ENCODE peak calls at places on chromosomes 12 and 14, in nine cellular contexts. R is left ventricle myocardium inferior; X is CD8-positive, alpha-beta T cell; T is body of pancreas; L is pancreas; K is AG04450; A is transverse colon; H is thoracic aorta; F is colonic mucosa. U is an unnamed sample.

GRCh38 chr14:75268638-75269550 is 9.7 kb upstream of the FOS start:
- DNase-seq in R (no peak), F (no peak), H (no peak), K (no peak), A (no peak), L (peak), X (no peak), T (peak), U (no peak)

GRCh38 chr14:105201928-105202513 is 20.9 kb upstream of the NUDT14 start:
- DNase-seq in H (no peak), F (no peak), T (no peak), L (no peak), R (no peak), A (no peak), X (no peak), K (no peak), U (no peak)

GRCh38 chr12:110304061-110304551 is 23.1 kb downstream of the ATP2A2 start:
- DNase-seq in A (no peak), F (no peak), R (no peak), K (no peak), L (no peak), T (no peak), X (no peak), H (no peak), U (no peak)

GRCh38 chr12:45416161-45416560 is 200.3 kb downstream of the ANO6 start:
- DNase-seq in X (no peak), F (no peak), H (no peak), K (no peak), R (no peak), T (no peak), L (no peak), A (no peak), U (no peak)

GRCh38 chr12:110373025-110373876 is 30.3 kb downstream of the ANAPC7 start:
- DNase-seq in X (no peak), R (peak), K (no peak), L (no peak), F (no peak), H (no peak), T (no peak), A (no peak), U (no peak)

GRCh38 chr14:95741051-95741490 is 27.1 kb upstream of the TCL1A start:
- DNase-seq in X (no peak), L (no peak), K (no peak), H (no peak), T (no peak), R (no peak), A (no peak), F (no peak), U (no peak)

GRCh38 chr12:56839489-56840442 is 76.6 kb downstream of the HSD17B6 start:
- DNase-seq in F (peak), X (no peak), L (no peak), R (peak), A (peak), K (no peak), H (no peak), T (peak), U (no peak)

GRCh38 chr14:65462411-65462810 is 49.9 kb downstream of the FUT8 start:
- DNase-seq in T (no peak), X (no peak), H (no peak), K (peak), L (no peak), R (no peak), F (no peak), A (no peak), U (no peak)

GRCh38 chr12:132376464-132376830 is 47.1 kb upstream of the GALNT9 start:
- DNase-seq in X (no peak), H (no peak), L (no peak), K (no peak), F (no peak), T (no peak), A (no peak), R (no peak), U (no peak)

GRCh38 chr14:61388173-61388975 is 67.0 kb downstream of the PRKCH start:
- DNase-seq in R (no peak), X (peak), L (no peak), H (no peak), T (no peak), K (no peak), A (no peak), F (no peak), U (no peak)

GRCh38 chr14:89855961-89856360 is 98.6 kb downstream of the EFCAB11 start:
- DNase-seq in X (no peak), K (peak), A (no peak), H (no peak), L (no peak), F (no peak), T (no peak), R (no peak), U (no peak)

GRCh38 chr14:72665259-72665658 is 228.6 kb downstream of the DPF3 start:
- DNase-seq in F (no peak), H (no peak), R (no peak), T (peak), X (no peak), A (no peak), K (peak), L (no peak), U (no peak)

GRCh38 chr12:53653595-53653994 is 22.3 kb downstream of the ATP5MC2 start:
- DNase-seq in F (no peak), K (no peak), L (no peak), T (no peak), R (no peak), X (no peak), A (no peak), H (no peak), U (no peak)

GRCh38 chr14:58584383-58584782 is 53.4 kb upstream of the DACT1 start:
- DNase-seq in F (no peak), R (no peak), L (no peak), T (no peak), A (no peak), X (no peak), H (no peak), K (peak), U (no peak)

GRCh38 chr12:103647267-103647666 is 60.2 kb downstream of the STAB2 start:
- DNase-seq in H (no peak), F (no peak), R (no peak), A (no peak), T (no peak), K (no peak), X (no peak), L (no peak), U (no peak)

GRCh38 chr12:66066929-66067281 is 63.6 kb downstream of the LLPH start:
- DNase-seq in X (no peak), A (no peak), R (no peak), K (no peak), H (no peak), F (no peak), L (no peak), T (no peak), U (no peak)

GRCh38 chr12:5433081-5433839 is 1.4 kb downstream of the NTF3 start:
- DNase-seq in L (no peak), R (no peak), T (no peak), H (no peak), A (no peak), X (no peak), F (no peak), K (no peak), U (no peak)

GRCh38 chr12:30989754-30990153 is 63.2 kb downstream of the TSPAN11 start:
- DNase-seq in L (no peak), H (no peak), A (peak), F (peak), K (no peak), X (no peak), R (peak), T (peak), U (no peak)

GRCh38 chr12:1519642-1520041 is 74.7 kb downstream of the FBXL14 start:
- DNase-seq in X (no peak), T (no peak), L (no peak), R (no peak), H (no peak), F (no peak), K (no peak), A (no peak), U (no peak)

GRCh38 chr12:130555628-130556485 is 160.2 kb downstream of the RIMBP2 start:
- DNase-seq in X (no peak), H (no peak), F (peak), K (no peak), L (no peak), A (no peak), R (no peak), T (peak), U (no peak)

GRCh38 chr12:38664661-38665269 is 240.6 kb downstream of the CPNE8 start:
- DNase-seq in X (no peak), A (peak), H (no peak), T (no peak), F (peak), K (no peak), R (no peak), L (no peak), U (no peak)

GRCh38 chr14:23895480-23895879 is 58.1 kb upstream of the DHRS4 start:
- DNase-seq in R (no peak), H (no peak), T (no peak), K (no peak), L (no peak), A (no peak), F (no peak), X (no peak), U (no peak)

GRCh38 chr12:2890388-2891239 is at the start of gene TULP3:
- DNase-seq in F (peak), H (peak), T (peak), R (peak), A (peak), X (peak), L (peak), K (peak), U (peak)
- TF ChIP-seq CTCF in F (no peak), H (peak), T (no peak), R (peak), A (no peak), X (no peak), L (no peak), K (peak), U (no peak)

DNA sequence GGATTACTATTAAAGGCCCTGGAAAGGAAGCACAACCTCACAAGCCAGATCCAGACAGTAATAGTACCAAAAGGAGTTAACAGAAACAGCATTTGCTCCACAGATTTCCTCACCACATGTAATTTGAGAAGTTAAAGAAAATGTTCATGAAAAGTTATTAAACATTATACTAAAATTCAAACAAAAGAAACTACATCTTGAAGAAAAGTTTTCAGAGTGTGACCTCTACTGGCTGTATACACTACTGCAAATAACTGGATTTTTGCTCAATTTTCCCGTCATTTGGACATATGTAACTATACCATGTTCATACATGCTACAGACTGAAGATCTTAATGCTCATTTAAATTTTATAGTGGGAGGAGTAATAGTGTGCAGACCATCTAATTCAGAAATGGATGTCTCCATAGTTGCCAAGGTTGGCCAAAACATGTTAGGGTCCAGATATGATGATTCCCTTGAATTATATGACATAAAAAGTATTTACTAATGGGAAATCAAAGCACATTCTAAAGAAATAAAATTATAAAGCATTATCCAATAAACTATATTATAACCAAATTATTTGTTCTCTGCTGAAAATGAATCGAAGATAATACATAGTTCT is 5.6 kb downstream of the KRR1 start:
- DNase-seq in F (no peak), R (no peak), T (no peak), X (no peak), A (no peak), H (no peak), K (no peak), L (no peak), U (no peak)
- H3K27ac ChIP-seq in F (no peak), R (no peak), T (no peak), X (no peak), A (no peak), H (no peak), K (no peak), L (no peak), U (no peak)

DNA sequence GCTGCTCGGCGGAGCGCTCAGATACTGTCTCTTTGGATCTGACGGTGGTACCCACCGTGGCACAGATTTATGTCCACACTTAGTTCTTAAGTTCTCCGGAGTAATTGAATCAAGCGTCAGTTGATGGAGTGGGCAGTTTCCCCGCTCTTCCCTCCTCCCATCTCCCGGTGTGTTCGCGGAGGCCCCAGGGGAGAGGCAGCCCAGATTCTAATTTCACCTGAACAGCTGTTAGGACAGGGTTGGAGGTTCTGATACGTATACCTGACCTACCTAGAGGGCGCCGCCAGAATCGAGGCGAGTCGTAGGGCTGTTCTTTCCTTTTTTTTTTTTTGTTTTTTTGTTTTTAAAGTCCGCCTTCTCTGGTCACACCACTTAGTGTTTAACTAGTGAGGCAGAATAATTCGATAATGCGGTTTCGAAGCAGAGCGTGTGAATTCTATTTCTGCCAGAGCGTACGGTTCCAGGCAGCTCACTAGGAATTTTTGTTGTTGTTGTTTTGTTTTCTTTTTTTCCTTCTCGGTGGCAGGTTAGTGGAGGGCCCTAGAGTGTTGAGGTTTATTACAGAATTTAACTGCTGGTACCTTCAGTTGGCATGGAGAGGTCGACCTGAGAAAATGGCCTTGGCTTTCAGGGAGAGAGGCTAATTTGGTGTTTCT is 22.3 kb upstream of the GNS start:
- DNase-seq in R (no peak), X (no peak), T (peak), L (peak), F (peak), K (no peak), H (no peak), A (no peak), U (no peak)
- TF ChIP-seq CTCF in R (no peak), X (no peak), T (no peak), L (no peak), F (no peak), K (no peak), H (no peak), A (no peak), U (no peak)

GRCh38 chr14:66628646-66629045 is 120.7 kb downstream of the GPHN start:
- DNase-seq in R (no peak), X (no peak), T (no peak), H (no peak), F (no peak), K (no peak), A (no peak), L (no peak), U (no peak)
- H3K27ac ChIP-seq in R (no peak), X (no peak), T (no peak), H (no peak), F (no peak), K (no peak), A (no peak), L (no peak), U (no peak)

GRCh38 chr14:100317897-100318808 is 5.0 kb upstream of the SLC25A47 start:
- DNase-seq in T (peak), X (peak), F (peak), R (peak), H (no peak), L (peak), A (peak), K (no peak), U (no peak)
- TF ChIP-seq CTCF in T (peak), X (peak), F (peak), R (peak), H (peak), L (peak), A (peak), K (peak), U (peak)